ENCODE peak calls at places on chromosome 1, in eight cellular contexts. N is upper lobe of right lung, U is esophagus squamous epithelium, L is mesendoderm, H is RWPE2, K is AG09309, T is GM23338, C is ovary. G is an unnamed sample.

GRCh38 chr1:206030714-206031113 is 7.0 kb upstream of the CTSE start:
- DNase-seq in N (peak; percentile 80), U (peak; percentile 16), L (peak; percentile 87), H (peak; percentile 79), K (peak; percentile 29), T (peak; percentile 87), C (peak; percentile 35), G (peak; percentile 23)

GRCh38 chr1:187928288-187928687 is 1099.5 kb downstream of the PLA2G4A start:
- DNase-seq in N (no peak), U (no peak), L (peak; percentile 83), H (no peak), K (no peak), T (peak; percentile 85), C (no peak), G (no peak)

GRCh38 chr1:205314986-205315618 is 6.4 kb downstream of the NUAK2 start:
- DNase-seq in N (no peak), U (no peak), L (no peak), H (no peak), K (no peak), T (no peak), C (no peak), G (no peak)

GRCh38 chr1:9835758-9836631 is 12.2 kb upstream of the CLSTN1 start:
- DNase-seq in N (peak; percentile 47), U (no peak), L (peak; percentile 80), H (peak; percentile 96), K (no peak), T (peak; percentile 80), C (peak; percentile 50), G (no peak)

GRCh38 chr1:101142244-101142643 is 94.6 kb upstream of the S1PR1 start:
- DNase-seq in N (no peak), U (no peak), L (no peak), H (no peak), K (no peak), T (no peak), C (no peak), G (no peak)

GRCh38 chr1:40383488-40384412 is 10.2 kb downstream of the SMAP2 start:
- DNase-seq in N (no peak), U (no peak), L (no peak), H (no peak), K (no peak), T (no peak), C (no peak), G (no peak)

GRCh38 chr1:64302971-64303370 is 99.5 kb downstream of the UBE2U start:
- DNase-seq in N (no peak), U (no peak), L (no peak), H (no peak), K (no peak), T (no peak), C (no peak), G (no peak)

GRCh38 chr1:53350853-53351767 is 23.2 kb upstream of the LRP8 start:
- DNase-seq in N (peak; percentile 35), U (no peak), L (no peak), H (peak; percentile 32), K (no peak), T (peak; percentile 29), C (no peak), G (no peak)

GRCh38 chr1:167935252-167936067 is 1.0 kb upstream of the DCAF6 start:
- DNase-seq in N (no peak), U (no peak), L (peak; percentile 82), H (no peak), K (no peak), T (peak; percentile 56), C (peak; percentile 37), G (no peak)

GRCh38 chr1:111747282-111747734 is 8.1 kb upstream of the INKA2 start:
- DNase-seq in N (no peak), U (no peak), L (peak; percentile 92), H (peak; percentile 75), K (no peak), T (peak; percentile 97), C (no peak), G (peak; percentile 51)

GRCh38 chr1:94805912-94806311 is 14.2 kb upstream of the SLC44A3 start:
- DNase-seq in N (no peak), U (no peak), L (peak; percentile 60), H (no peak), K (no peak), T (peak; percentile 75), C (peak; percentile 68), G (peak; percentile 22)

GRCh38 chr1:68175621-68176398 is 56.5 kb downstream of the WLS start:
- DNase-seq in N (no peak), U (no peak), L (no peak), H (no peak), K (no peak), T (no peak), C (no peak), G (no peak)

GRCh38 chr1:208211901-208212843 is 32.0 kb downstream of the PLXNA2 start:
- DNase-seq in N (no peak), U (no peak), L (no peak), H (no peak), K (no peak), T (no peak), C (no peak), G (no peak)

GRCh38 chr1:248825909-248826760 is at the start of gene SH3BP5L:
- DNase-seq in N (peak; percentile 96), U (peak; percentile 82), L (peak; percentile 98), H (peak; percentile 87), K (peak; percentile 85), T (peak; percentile 97), C (peak; percentile 91), G (peak; percentile 94)

GRCh38 chr1:248825136-248825535 is 579 bp downstream of the SH3BP5L start:
- DNase-seq in N (peak; percentile 61), U (no peak), L (no peak), H (no peak), K (no peak), T (no peak), C (no peak), G (no peak)

GRCh38 chr1:248831842-248832241 is 6.1 kb upstream of the SH3BP5L start:
- DNase-seq in N (no peak), U (no peak), L (no peak), H (no peak), K (no peak), T (no peak), C (no peak), G (no peak)

GRCh38 chr1:248825573-248825908 is 174 bp downstream of the SH3BP5L start:
- DNase-seq in N (no peak), U (no peak), L (no peak), H (no peak), K (no peak), T (no peak), C (no peak), G (peak; percentile 35)

GRCh38 chr1:248828845-248829244 is 3.1 kb upstream of the SH3BP5L start:
- DNase-seq in N (no peak), U (no peak), L (no peak), H (no peak), K (peak; percentile 61), T (no peak), C (no peak), G (no peak)
- H3K4me3 ChIP-seq in N (no peak overlapping the region), U (no peak overlapping the region), L (no peak overlapping the region), H (no peak overlapping the region), K (no peak overlapping the region), T (no peak overlapping the region), C (no peak overlapping the region), G (no peak overlapping the region)

GRCh38 chr1:13892141-13892670 is 192.2 kb downstream of the PRDM2 start:
- DNase-seq in N (no peak), U (no peak), L (peak; percentile 5), H (no peak), K (no peak), T (peak; percentile 25), C (no peak), G (no peak)
- H3K4me3 ChIP-seq in N (peak overlapping the region; percentile 46), U (peak overlapping the region; percentile 62), L (no peak overlapping the region), H (no peak overlapping the region), K (no peak overlapping the region), T (peak overlapping the region; percentile 73), C (peak overlapping the region; percentile 29), G (peak overlapping the region; percentile 53)

GRCh38 chr1:172341697-172342096 is 78.8 kb upstream of the C1orf105 start:
- DNase-seq in N (no peak), U (no peak), L (no peak), H (no peak), K (no peak), T (no peak), C (no peak), G (no peak)

GRCh38 chr1:172342584-172343245 is 77.8 kb upstream of the C1orf105 start:
- DNase-seq in N (no peak), U (no peak), L (no peak), H (no peak), K (no peak), T (no peak), C (no peak), G (no peak)

GRCh38 chr1:172344444-172344843 is 76.0 kb upstream of the C1orf105 start:
- DNase-seq in N (no peak), U (no peak), L (no peak), H (no peak), K (no peak), T (no peak), C (no peak), G (no peak)

GRCh38 chr1:172345077-172345476 is 75.4 kb upstream of the C1orf105 start:
- DNase-seq in N (no peak), U (no peak), L (no peak), H (no peak), K (no peak), T (no peak), C (no peak), G (no peak)

DNA sequence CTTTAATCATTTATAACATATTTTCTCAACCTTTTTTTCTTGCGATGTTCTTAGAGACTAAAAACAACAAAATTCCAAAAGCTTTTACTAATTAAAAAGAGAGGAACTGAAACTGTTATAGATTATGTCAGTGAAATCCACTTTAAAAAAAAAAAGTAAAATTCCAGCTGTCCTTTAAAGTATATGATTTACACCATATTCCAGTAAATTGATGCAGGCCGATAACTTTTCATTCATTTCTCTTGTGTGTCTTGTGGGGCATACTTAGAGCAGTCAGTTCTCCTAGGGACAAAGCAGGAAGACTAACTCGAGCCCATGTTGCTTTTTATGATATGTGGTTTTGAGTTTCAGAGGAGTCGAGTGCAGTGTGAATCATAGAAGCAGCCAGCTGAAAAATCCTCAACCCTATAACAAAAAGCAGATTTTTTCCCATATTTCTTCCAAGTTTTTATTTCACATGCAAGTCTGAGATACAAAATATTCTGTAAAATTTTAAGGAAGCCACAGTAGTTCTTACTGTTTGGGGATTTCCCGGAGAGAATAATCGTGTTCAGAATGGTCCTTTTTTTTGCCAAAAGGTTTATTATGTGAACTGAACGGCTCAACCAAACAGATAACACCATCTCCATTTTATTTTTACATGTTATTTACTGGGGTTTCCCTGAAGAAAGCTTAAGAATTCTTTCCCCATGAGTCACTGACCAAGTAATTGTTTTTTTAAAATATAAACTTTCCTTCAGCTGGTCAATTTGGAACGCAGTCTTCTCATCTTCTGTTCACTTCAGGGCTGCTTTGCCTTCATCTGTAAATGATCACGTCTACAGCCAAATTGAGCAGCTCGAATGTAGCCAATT is 77.0 kb upstream of the C1orf105 start:
- DNase-seq in N (no peak), U (no peak), L (no peak), H (no peak), K (peak; percentile 88), T (no peak), C (no peak), G (no peak)
- H3K4me3 ChIP-seq in N (no peak overlapping the region), U (peak overlapping the region; percentile 8), L (no peak overlapping the region), H (no peak overlapping the region), K (no peak overlapping the region), T (no peak overlapping the region), C (no peak overlapping the region), G (peak overlapping the region; percentile 30)

DNA sequence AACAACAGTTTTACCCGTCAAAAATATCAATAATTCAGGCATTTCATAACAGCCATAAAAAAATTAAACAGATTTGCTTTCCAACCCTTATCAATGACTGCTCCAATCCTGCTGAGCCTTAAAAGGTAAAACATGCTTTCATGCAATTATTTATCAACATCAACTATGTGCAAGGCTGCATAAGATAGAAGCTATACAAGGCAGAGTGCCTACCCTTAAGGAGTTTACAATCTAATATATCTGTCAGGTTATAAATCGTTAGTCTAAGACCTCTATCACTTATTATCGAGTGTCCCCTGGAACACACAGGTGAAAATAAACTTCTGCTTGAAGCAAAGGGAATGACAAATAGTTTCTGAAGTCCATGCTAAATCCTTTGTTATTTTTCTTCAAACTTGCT is 1.8 kb downstream of the ERRFI1 start:
- DNase-seq in N (no peak), U (no peak), L (no peak), H (no peak), K (no peak), T (no peak), C (no peak), G (no peak)
- H3K4me3 ChIP-seq in N (peak overlapping the region; percentile 76), U (peak overlapping the region; percentile 82), L (no peak overlapping the region), H (peak overlapping the region; percentile 91), K (peak overlapping the region; percentile 74), T (peak overlapping the region; percentile 85), C (peak overlapping the region; percentile 68), G (peak overlapping the region; percentile 96)

G was measured in gastrocnemius medialis.